ENCODE peak calls at places on chromosomes 2 and 18, in five cellular contexts. E is HCT116, S is GM23338, T is right lobe of liver, F is stomach. Q is an unnamed sample.

GRCh38 chr2:172079416-172079815 is 5.9 kb upstream of the DLX1 start:
- DNase-seq in E (no peak), S (no peak), T (no peak), F (no peak), Q (no peak)

GRCh38 chr18:48007955-48008701 is 77.7 kb upstream of the SMAD2 start:
- DNase-seq in E (no peak), S (peak; percentile 93), T (peak; percentile 77), F (peak; percentile 78), Q (peak; percentile 72)

GRCh38 chr2:240389302-240389805 is 46.1 kb upstream of the GPC1 start:
- DNase-seq in E (no peak), S (no peak), T (peak; percentile 10), F (no peak), Q (no peak)

GRCh38 chr2:6224267-6224666 is 532.1 kb downstream of the SOX11 start:
- DNase-seq in E (no peak), S (no peak), T (no peak), F (no peak), Q (no peak)

GRCh38 chr18:69490813-69491212 is 90.1 kb downstream of the DOK6 start:
- DNase-seq in E (no peak), S (no peak), T (no peak), F (no peak), Q (no peak)

GRCh38 chr2:231397011-231397927 is 1.8 kb downstream of the B3GNT7 start:
- DNase-seq in E (no peak), S (no peak), T (no peak), F (no peak), Q (no peak)

GRCh38 chr2:85393836-85394235 is 16.3 kb downstream of the CAPG start:
- DNase-seq in E (no peak), S (no peak), T (no peak), F (no peak), Q (no peak)

GRCh38 chr18:46481847-46482245 is 175.2 kb downstream of the LOXHD1 start:
- DNase-seq in E (no peak), S (no peak), T (no peak), F (no peak), Q (no peak)

GRCh38 chr2:70931376-70932000 is 4.2 kb upstream of the ATP6V1B1 start:
- DNase-seq in E (no peak), S (peak; percentile 56), T (no peak), F (no peak), Q (no peak)

GRCh38 chr2:241863021-241863954 is 4.6 kb upstream of the PDCD1 start:
- DNase-seq in E (no peak), S (peak; percentile 57), T (no peak), F (no peak), Q (peak; percentile 70)

GRCh38 chr2:125471963-125472362 is 1184.0 kb upstream of the GYPC start:
- DNase-seq in E (no peak), S (peak; percentile 83), T (peak; percentile 22), F (no peak), Q (peak; percentile 37)

GRCh38 chr2:54669677-54670484 is 53.6 kb upstream of the EML6 start:
- DNase-seq in E (no peak), S (no peak), T (no peak), F (no peak), Q (no peak)

GRCh38 chr2:100142393-100142792 is at the start of gene AFF3:
- DNase-seq in E (no peak), S (no peak), T (no peak), F (no peak), Q (no peak)

GRCh38 chr2:80256396-80257167 is 48.0 kb downstream of the LRRTM1 start:
- DNase-seq in E (no peak), S (peak; percentile 76), T (no peak), F (no peak), Q (peak; percentile 6)

GRCh38 chr2:44689516-44689915 is 252.0 kb upstream of the SIX3 start:
- DNase-seq in E (no peak), S (no peak), T (no peak), F (no peak), Q (no peak)

GRCh38 chr2:45888167-45888566 is 236.7 kb downstream of the PRKCE start:
- DNase-seq in E (no peak), S (no peak), T (no peak), F (no peak), Q (peak; percentile 72)

GRCh38 chr2:222418734-222419133 is 5.6 kb upstream of the SGPP2 start:
- DNase-seq in E (no peak), S (no peak), T (no peak), F (no peak), Q (no peak)

GRCh38 chr2:216921057-216921456 is 61.2 kb upstream of the TNP1 start:
- DNase-seq in E (no peak), S (no peak), T (no peak), F (no peak), Q (no peak)

GRCh38 chr2:206435738-206436137 is 7.6 kb upstream of the ADAM23 start:
- DNase-seq in E (no peak), S (no peak), T (no peak), F (no peak), Q (peak; percentile 10)

GRCh38 chr2:203061346-203061745 is 46.7 kb downstream of the NBEAL1 start:
- DNase-seq in E (no peak), S (peak; percentile 79), T (no peak), F (no peak), Q (no peak)

GRCh38 chr2:42328923-42329322 is 32.1 kb downstream of the COX7A2L start:
- DNase-seq in E (no peak), S (no peak), T (no peak), F (no peak), Q (no peak)

GRCh38 chr2:42328148-42328833 is 32.7 kb downstream of the COX7A2L start:
- DNase-seq in E (peak; percentile 7), S (peak; percentile 35), T (no peak), F (no peak), Q (peak; percentile 9)

GRCh38 chr2:188202777-188203176 is 88.9 kb upstream of the GULP1 start:
- DNase-seq in E (no peak), S (no peak), T (no peak), F (no peak), Q (no peak)

GRCh38 chr2:170221317-170222288 is 43.7 kb downstream of the MYO3B start:
- DNase-seq in E (no peak), S (no peak), T (no peak), F (no peak), Q (no peak)

GRCh38 chr18:4807495-4808293 is 352.6 kb upstream of the DLGAP1 start:
- DNase-seq in E (no peak), S (no peak), T (no peak), F (no peak), Q (no peak)

GRCh38 chr18:24651472-24651871 is 191.0 kb downstream of the HRH4 start:
- DNase-seq in E (no peak), S (no peak), T (no peak), F (no peak), Q (no peak)

GRCh38 chr18:77059294-77059916 is 73.2 kb downstream of the MBP start:
- DNase-seq in E (peak; percentile 67), S (peak; percentile 82), T (no peak), F (no peak), Q (peak; percentile 50)

GRCh38 chr18:77061291-77061945 is 71.2 kb downstream of the MBP start:
- DNase-seq in E (no peak), S (no peak), T (no peak), F (no peak), Q (no peak)

GRCh38 chr18:77063256-77063655 is 69.3 kb downstream of the MBP start:
- DNase-seq in E (no peak), S (peak; percentile 35), T (no peak), F (peak; percentile 45), Q (peak; percentile 58)

GRCh38 chr18:77062518-77063003 is 70.0 kb downstream of the MBP start:
- DNase-seq in E (no peak), S (no peak), T (no peak), F (peak; percentile 55), Q (peak; percentile 95)

GRCh38 chr18:77061946-77062517 is 70.6 kb downstream of the MBP start:
- DNase-seq in E (no peak), S (peak; percentile 62), T (no peak), F (no peak), Q (no peak)
- TF ChIP-seq CTCF in E (peak; percentile 18), S (peak; percentile 37), T (no peak), F (no peak), Q (no peak)

GRCh38 chr2:134195341-134195740 is 58.5 kb upstream of the MGAT5 start:
- DNase-seq in E (no peak), S (no peak), T (no peak), F (no peak), Q (no peak)

GRCh38 chr2:134197445-134197844 is 56.4 kb upstream of the MGAT5 start:
- DNase-seq in E (no peak), S (no peak), T (no peak), F (no peak), Q (no peak)

GRCh38 chr2:134199123-134199522 is 54.7 kb upstream of the MGAT5 start:
- DNase-seq in E (no peak), S (no peak), T (no peak), F (no peak), Q (no peak)

GRCh38 chr2:134200024-134200423 is 53.8 kb upstream of the MGAT5 start:
- DNase-seq in E (no peak), S (no peak), T (no peak), F (no peak), Q (no peak)

GRCh38 chr2:134198006-134198634 is 55.8 kb upstream of the MGAT5 start:
- DNase-seq in E (no peak), S (no peak), T (no peak), F (peak; percentile 41), Q (no peak)
- H3K4me1 ChIP-seq in E (no peaks in the 10 kb centered on the region), S (peaks cover 42% of the 10 kb centered on the region), T (no peaks in the 10 kb centered on the region), F (peaks cover 54% of the 10 kb centered on the region), Q (peaks cover 22% of the 10 kb centered on the region)

GRCh38 chr2:47917562-47917961 is 11.3 kb upstream of the FBXO11 start:
- DNase-seq in E (no peak), S (no peak), T (no peak), F (no peak), Q (no peak)

GRCh38 chr2:47916437-47916836 is 10.1 kb upstream of the FBXO11 start:
- DNase-seq in E (no peak), S (no peak), T (no peak), F (no peak), Q (no peak)

DNA sequence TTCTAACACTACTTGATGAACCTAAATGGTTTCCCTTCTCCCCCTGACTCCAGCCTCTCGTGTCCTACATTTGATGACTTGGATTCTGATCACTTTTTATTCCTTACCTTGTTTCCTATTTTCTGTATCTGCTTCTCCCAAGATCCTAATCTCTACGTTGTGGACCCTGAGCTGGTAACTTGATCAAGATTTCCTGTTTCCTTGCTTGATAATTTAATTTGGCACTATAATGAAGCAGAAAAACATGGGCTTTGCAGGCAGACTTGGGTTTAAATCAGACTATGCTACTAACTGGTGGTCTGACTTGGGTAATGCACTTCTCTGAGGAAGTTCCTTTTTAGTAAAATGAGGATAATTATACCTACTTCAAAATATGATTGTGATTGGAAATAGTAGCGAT is 11.7 kb upstream of the FBXO11 start:
- DNase-seq in E (no peak), S (no peak), T (no peak), F (no peak), Q (no peak)
- H3K27ac ChIP-seq in E (no peak overlapping the region), S (no peak overlapping the region), T (no peak overlapping the region), F (no peak overlapping the region), Q (no peak overlapping the region)

GRCh38 chr2:122238006-122238559 is 482.6 kb downstream of the TSN start:
- DNase-seq in E (no peak), S (no peak), T (no peak), F (no peak), Q (no peak)

GRCh38 chr2:122236152-122236892 is 480.9 kb downstream of the TSN start:
- DNase-seq in E (no peak), S (no peak), T (peak; percentile 67), F (no peak), Q (no peak)

GRCh38 chr2:122237506-122237905 is 482.1 kb downstream of the TSN start:
- DNase-seq in E (no peak), S (no peak), T (no peak), F (no peak), Q (no peak)

GRCh38 chr2:122233372-122233771 is 477.9 kb downstream of the TSN start:
- DNase-seq in E (no peak), S (no peak), T (no peak), F (no peak), Q (no peak)
- TF ChIP-seq CTCF in E (no peak), S (no peak), T (no peak), F (no peak), Q (no peak)

Q was measured in cardiac muscle cell.